ENCODE peak calls at places on chromosomes 13 and 19, in ten cellular contexts. B, T, S, P, I, X, W, G, Q and A are unnamed samples.

GRCh38 chr19:52648336-52648990 is 10.3 kb upstream of the ZNF83 start:
- DNase-seq in T (no peak), X (no peak), I (no peak), S (no peak), W (no peak), G (no peak), Q (no peak), P (no peak), B (peak), A (peak)

GRCh38 chr19:43465468-43466120 is at the start of gene LYPD3:
- DNase-seq in P (peak), S (no peak), Q (peak), B (peak), G (no peak), I (no peak), X (no peak), W (peak), T (no peak), A (peak)

GRCh38 chr13:54183166-54183565 is 1154.6 kb downstream of the OLFM4 start:
- DNase-seq in S (no peak), B (no peak), W (no peak), I (no peak), T (no peak), G (no peak), X (no peak), P (no peak), Q (no peak), A (no peak)

GRCh38 chr19:4589579-4590410 is 30.3 kb upstream of the SEMA6B start:
- DNase-seq in B (no peak), G (no peak), Q (no peak), P (no peak), I (peak), T (no peak), W (peak), X (no peak), S (peak), A (no peak)

GRCh38 chr13:20411638-20412342 is 113.9 kb downstream of the CRYL1 start:
- DNase-seq in W (no peak), G (no peak), Q (no peak), P (no peak), X (no peak), B (no peak), T (no peak), S (no peak), I (peak), A (no peak)

GRCh38 chr19:3665681-3666544 is 34.4 kb downstream of the PIP5K1C start:
- DNase-seq in I (peak), W (peak), B (peak), X (peak), G (peak), S (peak), Q (peak), T (peak), P (peak), A (peak)

GRCh38 chr19:35754365-35755139 is 2.3 kb downstream of the HSPB6 start:
- DNase-seq in B (no peak), W (no peak), P (peak), S (no peak), X (no peak), Q (no peak), T (no peak), G (no peak), I (no peak), A (no peak)

GRCh38 chr19:32363175-32363574 is 17.8 kb downstream of the ZNF507 start:
- DNase-seq in G (no peak), X (no peak), P (no peak), S (no peak), B (peak), Q (no peak), I (no peak), T (no peak), W (peak), A (peak)

GRCh38 chr19:5448374-5448773 is 6.8 kb upstream of the ZNRF4 start:
- DNase-seq in P (no peak), W (no peak), T (no peak), G (no peak), S (no peak), B (no peak), I (no peak), Q (no peak), X (no peak), A (no peak)

GRCh38 chr13:21837841-21838551 is 167.1 kb downstream of the FGF9 start:
- DNase-seq in W (no peak), T (no peak), S (no peak), I (no peak), X (no peak), P (no peak), B (no peak), G (no peak), Q (no peak), A (no peak)

GRCh38 chr13:58300224-58300623 is 668.7 kb downstream of the PCDH17 start:
- DNase-seq in G (no peak), S (no peak), W (no peak), B (no peak), I (no peak), Q (no peak), T (no peak), X (no peak), P (no peak), A (no peak)

GRCh38 chr13:41554626-41555386 is 97.5 kb downstream of the RGCC start:
- DNase-seq in I (no peak), S (no peak), T (no peak), W (no peak), Q (no peak), X (no peak), P (no peak), G (no peak), B (peak), A (no peak)

GRCh38 chr19:46137915-46138473 is 10.0 kb upstream of the IGFL2 start:
- DNase-seq in W (no peak), I (no peak), X (no peak), P (no peak), S (no peak), Q (no peak), T (no peak), G (no peak), B (no peak), A (no peak)

GRCh38 chr19:10602330-10603083 is 15.4 kb upstream of the AP1M2 start:
- DNase-seq in X (peak), W (peak), I (peak), T (peak), Q (peak), B (peak), G (peak), P (peak), S (peak), A (peak)

GRCh38 chr19:35347171-35347929 is at the start of gene FFAR1:
- DNase-seq in S (no peak), B (no peak), X (peak), Q (no peak), I (peak), W (no peak), G (peak), P (peak), T (peak), A (no peak)

GRCh38 chr19:37932985-37933953 is 26.3 kb downstream of the SIPA1L3 start:
- DNase-seq in B (peak), S (peak), W (peak), I (peak), T (no peak), G (no peak), Q (no peak), X (no peak), P (peak), A (peak)

GRCh38 chr19:13692096-13692495 is 72.2 kb upstream of the MRI1 start:
- DNase-seq in X (no peak), W (no peak), B (peak), G (no peak), T (peak), I (no peak), P (no peak), S (no peak), Q (no peak), A (peak)

GRCh38 chr13:38705351-38705750 is 18.5 kb downstream of the FREM2 start:
- DNase-seq in B (no peak), G (no peak), Q (no peak), X (no peak), I (no peak), T (no peak), W (no peak), P (no peak), S (no peak), A (no peak)

GRCh38 chr19:55907286-55907685 is 24.9 kb downstream of the NLRP13 start:
- DNase-seq in G (no peak), I (no peak), P (no peak), X (no peak), T (no peak), W (no peak), Q (no peak), B (no peak), S (no peak), A (no peak)

GRCh38 chr19:11767633-11768133 is 883 bp downstream of the ZNF441 start:
- DNase-seq in G (peak), I (peak), T (peak), S (peak), P (peak), W (peak), X (peak), B (peak), Q (peak), A (peak)

DNA sequence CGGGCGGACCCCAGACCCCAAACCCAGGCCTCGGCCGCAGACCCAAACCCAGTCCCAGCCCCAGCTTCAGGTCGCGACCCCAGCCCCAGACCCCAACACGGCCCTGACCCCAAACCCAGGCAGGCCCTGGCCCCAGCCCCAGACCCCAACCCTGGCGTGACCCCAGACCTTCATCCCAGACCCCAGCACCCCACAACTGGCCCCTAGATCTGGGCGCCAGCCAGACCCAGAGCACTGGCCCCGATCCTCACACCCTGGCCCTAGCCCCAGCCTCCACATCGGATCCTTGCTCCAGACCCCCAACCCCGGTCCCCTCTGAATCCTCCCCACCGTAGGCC is 7.5 kb downstream of the MBD3 start:
- DNase-seq in S (no peak), T (no peak), W (no peak), Q (no peak), X (no peak), G (no peak), P (no peak), B (no peak), I (no peak), A (no peak)
- TF ChIP-seq CTCF in S (no peak), T (no peak), W (no peak), Q (no peak), X (no peak), G (no peak), P (no peak), B (no peak), I (no peak), A (no peak)

DNA sequence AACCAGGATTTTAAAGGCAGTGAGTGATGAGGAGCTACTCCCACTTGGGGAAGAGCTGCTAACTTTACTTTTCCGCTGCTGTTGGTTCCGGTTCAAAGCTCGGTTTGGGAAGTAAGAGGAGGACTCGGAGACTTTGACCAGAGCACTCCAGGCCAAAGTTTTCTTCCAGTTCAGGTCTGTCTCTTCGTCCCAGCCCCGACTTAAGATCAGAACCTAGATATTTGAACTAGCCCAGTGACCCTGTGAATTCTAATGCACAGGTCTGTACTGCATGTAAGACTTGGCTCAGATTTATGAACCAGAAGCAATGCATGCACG is 2.0 kb downstream of the COL4A2 start:
- DNase-seq in X (no peak), G (peak), T (no peak), P (no peak), Q (no peak), I (no peak), B (no peak), W (no peak), S (no peak), A (peak)
- H3K4me3 ChIP-seq in X (peak), G (peak), T (peak), P (peak), Q (peak), I (no peak), B (peak), W (peak), S (peak), A (peak)

DNA sequence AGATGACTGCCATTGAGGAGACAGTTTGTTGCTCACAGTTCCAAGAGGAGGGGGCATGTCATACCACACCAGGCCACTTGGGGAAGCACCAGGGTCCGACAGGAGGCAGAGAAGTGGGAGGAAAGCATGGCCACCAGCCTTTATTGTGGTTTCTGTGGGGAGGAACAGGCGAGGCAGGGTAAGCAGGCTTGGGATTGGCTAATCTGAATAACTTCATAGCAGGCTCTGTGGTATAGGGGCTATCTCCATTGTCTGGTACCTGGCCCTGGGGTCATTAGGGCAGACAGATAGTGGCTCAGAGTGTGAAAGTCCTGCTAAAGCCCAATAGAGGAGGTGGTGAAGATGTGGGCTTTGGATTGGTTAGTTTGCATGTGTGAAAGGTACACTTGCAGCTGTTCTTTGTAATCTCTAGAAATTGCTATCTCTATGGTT is 35.5 kb downstream of the CBY2 start:
- DNase-seq in G (no peak), P (no peak), W (no peak), X (no peak), S (no peak), T (no peak), I (peak), B (no peak), Q (no peak), A (no peak)
- TF ChIP-seq CTCF in G (no peak), P (no peak), W (no peak), X (peak), S (peak), T (no peak), I (no peak), B (peak), Q (no peak), A (peak)

GRCh38 chr19:18097993-18098890 is 664 bp downstream of the MAST3 start:
- DNase-seq in I (no peak), B (no peak), T (no peak), S (no peak), W (no peak), X (no peak), P (no peak), G (no peak), Q (no peak), A (no peak)

GRCh38 chr19:18099623-18099995 is 2.0 kb downstream of the MAST3 start:
- DNase-seq in T (no peak), P (no peak), S (no peak), Q (no peak), I (no peak), W (no peak), G (no peak), X (no peak), B (no peak), A (no peak)

GRCh38 chr19:18098891-18099622 is 1.5 kb downstream of the MAST3 start:
- DNase-seq in G (peak), X (peak), S (no peak), I (no peak), P (peak), Q (no peak), T (no peak), W (peak), B (no peak), A (no peak)

GRCh38 chr19:18096258-18096657 is 1.3 kb upstream of the MAST3 start:
- DNase-seq in T (no peak), Q (no peak), X (no peak), B (no peak), W (no peak), I (no peak), P (no peak), G (no peak), S (no peak), A (no peak)

GRCh38 chr19:18097217-18097992 is at the start of gene MAST3:
- DNase-seq in T (peak), Q (peak), B (peak), S (peak), X (peak), P (peak), G (peak), I (peak), W (peak), A (peak)
- H3K4me3 ChIP-seq in T (peak), Q (peak), B (peak), S (peak), X (peak), P (peak), G (peak), I (peak), W (no peak), A (peak)

DNA sequence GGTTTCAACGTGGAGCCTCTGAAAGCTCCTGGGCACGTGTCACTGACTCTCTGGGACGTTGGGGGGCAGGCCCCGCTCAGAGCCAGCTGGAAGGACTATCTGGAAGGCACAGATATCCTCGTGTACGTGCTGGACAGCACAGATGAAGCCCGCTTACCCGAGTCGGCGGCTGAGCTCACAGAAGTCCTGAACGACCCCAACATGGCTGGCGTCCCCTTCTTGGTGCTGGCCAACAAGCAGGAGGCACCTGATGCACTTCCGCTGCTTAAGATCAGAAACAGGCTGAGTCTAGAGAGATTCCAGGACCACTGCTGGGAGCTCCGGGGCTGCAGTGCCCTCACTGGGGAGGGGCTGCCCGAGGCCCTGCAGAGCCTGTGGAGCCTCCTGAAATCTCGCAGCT is 2.3 kb downstream of the ARL11 start:
- DNase-seq in S (no peak), I (no peak), Q (peak), G (no peak), X (no peak), W (no peak), P (no peak), T (no peak), B (no peak), A (no peak)
- TF ChIP-seq CTCF in S (no peak), I (no peak), Q (no peak), G (no peak), X (no peak), W (no peak), P (no peak), T (no peak), B (no peak), A (no peak)

DNA sequence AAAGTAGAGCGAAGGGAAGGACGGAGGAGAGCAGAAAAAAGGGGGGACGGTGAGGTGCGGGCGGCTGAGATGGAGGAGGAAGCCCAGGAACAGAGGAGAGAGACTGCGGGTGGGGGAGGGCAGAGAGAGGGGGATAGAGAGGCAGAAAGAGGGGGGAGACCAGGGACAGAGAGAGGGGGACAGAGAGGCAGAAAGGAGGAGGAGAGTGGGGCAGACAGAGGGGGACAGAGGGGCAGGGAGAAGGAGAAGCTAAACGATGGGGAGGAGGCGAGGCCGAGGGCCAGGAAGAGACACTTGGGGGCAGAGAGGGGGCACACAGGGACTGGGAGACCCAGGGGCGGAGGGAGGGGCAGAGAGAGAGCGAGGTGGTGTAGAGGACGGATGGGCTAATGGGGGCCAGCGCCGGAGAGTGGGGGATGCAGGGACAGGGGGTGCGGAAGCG is 711 bp downstream of the MEIS3 start:
- DNase-seq in P (no peak), T (no peak), S (peak), G (no peak), W (no peak), B (no peak), X (no peak), Q (no peak), I (no peak), A (no peak)
- H3K4me3 ChIP-seq in P (peak), T (peak), S (peak), G (peak), W (peak), B (peak), X (peak), Q (peak), I (no peak), A (peak)